ENCODE peak calls at places on chromosomes 7 and 10, in four cellular contexts. F is uterus, T is HepG2, P is A549. E is an unnamed sample.
A peak's percentile ranks its signal among the peaks of the same experiment; 100 is the strongest.

GRCh38 chr7:36216063-36216684 is 63.1 kb downstream of the EEPD1 start:
- DNase-seq in P (no peak), T (peak; percentile 75), F (no peak), E (no peak)

GRCh38 chr10:24279166-24279565 is 70.2 kb downstream of the KIAA1217 start:
- DNase-seq in T (no peak), F (no peak), P (no peak), E (no peak)

GRCh38 chr7:17640730-17641377 is 299.4 kb downstream of the SNX13 start:
- DNase-seq in F (no peak), P (peak; percentile 54), T (peak; percentile 28), E (no peak)

GRCh38 chr10:119445311-119445934 is 97.1 kb downstream of the RGS10 start:
- DNase-seq in P (peak; percentile 81), F (peak; percentile 84), T (peak; percentile 65), E (peak; percentile 90)

GRCh38 chr7:123929107-123929506 is 4.1 kb downstream of the SPAM1 start:
- DNase-seq in P (no peak), T (no peak), F (no peak), E (no peak)

GRCh38 chr7:35003679-35004278 is 33.5 kb downstream of the DPY19L1 start:
- DNase-seq in F (peak; percentile 18), P (peak; percentile 99), T (peak; percentile 15), E (peak; percentile 58)

GRCh38 chr7:37212526-37212925 is 236.1 kb downstream of the ELMO1 start:
- DNase-seq in T (no peak), F (no peak), P (no peak), E (no peak)

GRCh38 chr10:73865459-73866442 is 8.6 kb downstream of the CAMK2G start:
- DNase-seq in T (no peak), F (no peak), P (no peak), E (no peak)

GRCh38 chr10:29635711-29636144 is 957 bp upstream of the SVIL start:
- DNase-seq in F (no peak), P (peak; percentile 38), T (peak; percentile 87), E (no peak)

GRCh38 chr7:94276797-94277196 is 117.9 kb upstream of the COL1A2 start:
- DNase-seq in T (no peak), P (peak; percentile 57), F (no peak), E (no peak)

GRCh38 chr7:132930881-132931280 is 151.0 kb downstream of the CHCHD3 start:
- DNase-seq in P (peak; percentile 31), T (peak; percentile 9), F (no peak), E (no peak)

GRCh38 chr10:60414877-60415585 is 25.4 kb upstream of the ANK3 start:
- DNase-seq in P (peak; percentile 27), T (no peak), F (no peak), E (peak; percentile 73)

GRCh38 chr7:116258734-116259133 is 48.4 kb downstream of the TES start:
- DNase-seq in F (no peak), T (peak; percentile 22), P (peak; percentile 80), E (no peak)

DNA sequence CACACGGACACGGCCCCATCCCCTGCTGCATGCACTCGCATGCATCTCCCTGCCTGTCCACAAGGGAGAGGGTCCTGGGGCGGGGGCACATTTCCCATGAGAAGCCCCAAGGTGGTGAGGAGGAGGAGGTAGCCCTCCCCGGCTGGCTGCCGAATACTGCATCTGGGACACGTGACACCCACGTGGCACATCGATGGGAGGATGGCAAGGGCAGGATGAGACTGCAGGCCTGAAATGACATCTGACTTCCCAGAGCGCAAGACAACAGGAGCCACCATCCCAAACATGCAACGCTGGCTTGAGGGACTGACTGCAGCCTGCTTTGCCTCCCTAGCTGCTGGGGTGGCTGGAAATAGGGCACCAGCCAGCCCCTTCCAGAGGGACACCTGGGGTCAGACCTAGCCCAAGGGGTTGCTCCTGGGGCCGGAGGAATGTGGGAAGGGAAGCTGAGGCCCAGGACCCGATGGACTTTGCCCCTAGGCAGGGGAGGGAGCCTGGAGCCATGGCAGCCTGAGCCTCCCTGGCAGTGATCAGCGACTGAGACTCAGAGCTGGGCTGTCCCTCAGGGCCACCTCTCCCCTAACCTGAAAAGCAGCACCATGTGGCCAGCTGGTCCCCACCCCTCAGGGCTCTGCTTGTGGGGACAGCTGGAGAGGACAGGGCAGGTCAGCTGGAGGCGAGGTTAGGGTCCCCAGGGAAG is 16.1 kb downstream of the BUD23 start:
- DNase-seq in P (no peak), F (no peak), T (no peak), E (no peak)
- TF ChIP-seq POLR2A in P (no peak), F (no peak), T (no peak), E (no peak)

DNA sequence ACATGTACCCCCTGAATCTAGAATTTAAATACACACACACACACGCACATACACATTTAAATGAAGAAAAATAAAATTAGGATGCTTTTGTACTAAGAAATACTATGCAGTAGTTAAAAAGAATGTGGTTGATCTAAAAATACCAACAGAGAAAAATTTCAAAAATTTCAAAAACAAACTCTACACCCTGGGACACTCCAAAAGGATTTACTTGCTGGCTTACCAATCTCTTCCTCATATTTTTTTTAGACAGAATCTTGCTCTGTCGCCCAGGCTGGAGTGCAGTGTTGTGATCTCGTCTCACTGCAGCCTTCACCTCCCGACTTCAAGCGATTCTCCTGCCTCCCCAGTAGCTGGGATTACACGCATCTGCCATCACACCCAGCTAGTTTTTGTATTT is 80.9 kb downstream of the HIP1 start:
- DNase-seq in P (no peak), T (no peak), F (no peak), E (no peak)
- TF ChIP-seq POLR2A in P (no peak), T (no peak), F (no peak), E (no peak)

DNA sequence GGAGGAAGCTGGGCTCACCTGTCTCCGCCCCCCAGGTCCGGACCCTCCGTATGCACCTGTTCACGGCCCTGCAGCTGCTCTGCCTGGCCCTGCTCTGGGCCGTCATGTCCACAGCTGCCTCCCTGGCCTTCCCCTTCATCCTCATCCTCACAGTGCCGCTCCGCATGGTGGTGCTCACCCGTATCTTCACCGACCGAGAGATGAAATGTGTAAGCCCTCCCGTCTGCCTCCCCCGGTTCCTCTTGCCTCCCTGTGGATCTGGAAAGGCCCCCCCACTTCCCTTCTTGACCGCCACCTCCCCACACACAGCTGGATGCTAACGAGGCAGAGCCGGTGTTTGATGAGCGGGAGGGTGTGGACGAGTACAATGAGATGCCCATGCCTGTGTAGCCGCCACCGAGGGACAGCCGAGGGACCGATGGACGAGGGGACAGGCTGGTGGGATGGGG is 4.6 kb downstream of the FASTK start:
- DNase-seq in P (no peak), T (no peak), F (no peak), E (no peak)
- TF ChIP-seq POLR2A in P (no peak), T (no peak), F (no peak), E (peak; percentile 15)

GRCh38 chr7:134457166-134457565 is 1.7 kb downstream of the AKR1B1 start:
- DNase-seq in F (no peak), T (no peak), P (no peak), E (no peak)

GRCh38 chr7:134458341-134458805 is 527 bp downstream of the AKR1B1 start:
- DNase-seq in P (peak; percentile 74), F (peak; percentile 53), T (peak; percentile 49), E (no peak)

GRCh38 chr7:134460000-134460399 is 1.1 kb upstream of the AKR1B1 start:
- DNase-seq in P (peak; percentile 62), T (no peak), F (no peak), E (no peak)

GRCh38 chr7:134461921-134462320 is 3.0 kb upstream of the AKR1B1 start:
- DNase-seq in F (no peak), P (no peak), T (no peak), E (no peak)

GRCh38 chr7:134458806-134459698 is at the start of gene AKR1B1:
- DNase-seq in F (peak; percentile 92), P (peak; percentile 98), T (peak; percentile 84), E (peak; percentile 88)
- TF ChIP-seq POLR2A in F (peak; percentile 52), P (peak; percentile 99), T (peak; percentile 21), E (peak; percentile 62)

GRCh38 chr10:63155388-63156028 is 22.4 kb downstream of the NRBF2 start:
- DNase-seq in F (no peak), T (no peak), P (no peak), E (no peak)
- TF ChIP-seq POLR2A in F (no peak), T (no peak), P (no peak), E (no peak)

DNA sequence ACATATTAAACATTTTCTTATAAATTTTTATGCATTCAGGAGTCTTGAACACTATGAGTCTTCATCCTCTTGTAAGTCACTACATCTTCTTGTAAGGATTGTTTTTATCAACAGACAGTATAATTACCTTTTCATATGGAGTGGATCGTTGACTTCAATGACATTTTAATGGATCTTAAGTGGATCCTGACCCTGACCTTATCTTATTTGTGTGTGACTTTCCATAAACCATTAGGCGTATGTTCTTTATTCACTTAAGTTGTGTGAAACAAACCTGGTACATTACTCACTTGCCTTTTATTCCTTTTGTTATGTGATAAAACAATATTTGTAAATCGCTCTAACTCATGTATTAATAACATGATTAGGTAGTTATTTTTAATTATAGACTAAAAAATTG is 18.5 kb upstream of the SEMA3C start:
- DNase-seq in P (no peak), T (no peak), F (no peak), E (no peak)
- TF ChIP-seq POLR2A in P (no peak), T (no peak), F (no peak), E (no peak)

GRCh38 chr10:72506474-72506873 is 119.4 kb downstream of the MICU1 start:
- DNase-seq in P (no peak), T (no peak), F (no peak), E (no peak)

GRCh38 chr10:72502581-72502980 is 123.3 kb downstream of the MICU1 start:
- DNase-seq in P (no peak), T (no peak), F (no peak), E (no peak)

GRCh38 chr10:72505435-72505834 is 120.4 kb downstream of the MICU1 start:
- DNase-seq in T (no peak), P (no peak), F (no peak), E (no peak)

GRCh38 chr10:72503241-72503640 is 122.6 kb downstream of the MICU1 start:
- DNase-seq in F (no peak), P (no peak), T (no peak), E (no peak)

DNA sequence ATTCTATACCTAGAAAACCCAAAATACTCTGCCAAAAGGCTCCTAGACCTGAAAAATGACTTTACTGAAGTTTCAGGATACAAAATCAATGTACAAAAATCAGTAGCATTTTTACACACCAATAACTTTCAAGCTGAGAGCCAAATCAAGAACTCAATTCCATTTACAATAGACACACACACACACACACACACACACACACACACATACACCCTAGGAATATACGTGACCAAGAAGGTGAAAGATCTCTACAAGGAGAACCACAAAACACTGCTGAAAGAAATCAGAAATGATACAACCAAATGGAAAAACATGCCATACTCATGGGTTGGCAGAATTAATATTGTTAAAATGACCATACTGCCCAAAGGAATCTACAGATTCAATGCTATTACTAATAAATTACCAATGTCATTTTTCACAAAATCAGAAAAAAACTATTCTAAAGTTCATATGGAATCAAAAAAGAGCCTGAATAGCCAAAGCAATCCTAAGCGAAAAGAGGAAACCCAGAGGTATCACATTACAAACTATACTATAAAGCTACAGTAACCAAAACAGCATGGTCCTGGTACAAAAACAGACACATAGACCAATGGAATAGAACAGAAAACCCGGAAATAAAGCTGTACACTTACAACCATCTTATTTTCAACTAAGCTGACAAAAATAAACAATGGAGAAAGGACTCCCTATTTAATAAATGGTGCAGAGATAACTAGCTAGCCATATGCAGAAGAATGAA is 122.0 kb downstream of the MICU1 start:
- DNase-seq in P (no peak), F (no peak), T (no peak), E (no peak)
- TF ChIP-seq POLR2A in P (no peak), F (no peak), T (no peak), E (no peak)

GRCh38 chr7:28573751-28574295 is 161.5 kb downstream of the CREB5 start:
- DNase-seq in T (no peak), P (no peak), F (peak; percentile 18), E (no peak)
- TF ChIP-seq POLR2A in T (no peak), P (no peak), F (no peak), E (no peak)

E was measured in H54.